ENCODE peak calls at places on chromosome 9, in four cellular contexts. S is IMR-90, H is H9, N is H1. C is an unnamed sample.

GRCh38 chr9:93262537-93263310 is 78.8 kb downstream of the WNK2 start:
- DNase-seq in S (no peak), N (no peak), H (peak), C (no peak)

GRCh38 chr9:126965541-126966428 is 51.2 kb downstream of the RALGPS1 start:
- DNase-seq in S (peak), N (peak), H (peak), C (peak)

GRCh38 chr9:110923601-110924000 is 114.7 kb downstream of the LPAR1 start:
- DNase-seq in N (no peak), S (peak), H (no peak), C (no peak)

GRCh38 chr9:131436386-131436785 is 42.5 kb downstream of the PRRC2B start:
- DNase-seq in H (peak), S (no peak), N (no peak), C (no peak)

GRCh38 chr9:17942498-17942897 is 363.6 kb downstream of the SH3GL2 start:
- DNase-seq in N (no peak), H (no peak), S (no peak), C (no peak)

GRCh38 chr9:93451762-93452709 is 551 bp downstream of the FAM120A start:
- DNase-seq in S (peak), H (peak), N (peak), C (peak)

GRCh38 chr9:114177423-114178064 is 22.2 kb downstream of the COL27A1 start:
- DNase-seq in N (no peak), S (peak), H (no peak), C (no peak)

GRCh38 chr9:83034587-83034986 is 28.4 kb downstream of the RASEF start:
- DNase-seq in N (no peak), H (no peak), S (peak), C (no peak)

GRCh38 chr9:33151007-33151557 is 16.1 kb downstream of the B4GALT1 start:
- DNase-seq in N (no peak), H (no peak), S (peak), C (peak)

GRCh38 chr9:133031130-133031422 is 279 bp downstream of the GTF3C5 start:
- DNase-seq in N (no peak), H (no peak), S (no peak), C (no peak)

GRCh38 chr9:106403081-106403480 is 459.9 kb upstream of the ZNF462 start:
- DNase-seq in S (no peak), N (no peak), H (no peak), C (peak)

GRCh38 chr9:88583901-88584596 is 49.1 kb downstream of the NXNL2 start:
- DNase-seq in S (peak), H (no peak), N (no peak), C (no peak)

GRCh38 chr9:121950441-121950840 is 142.7 kb downstream of the TTLL11 start:
- DNase-seq in H (no peak), N (no peak), S (no peak), C (no peak)

GRCh38 chr9:137402752-137403151 is 20.2 kb downstream of the EXD3 start:
- DNase-seq in H (no peak), N (no peak), S (no peak), C (no peak)

GRCh38 chr9:84811072-84811725 is 141.7 kb downstream of the NTRK2 start:
- DNase-seq in N (no peak), H (peak), S (no peak), C (no peak)

GRCh38 chr9:91164724-91165520 is 196.8 kb downstream of the AUH start:
- DNase-seq in N (no peak), S (peak), H (no peak), C (peak)

GRCh38 chr9:14258840-14259239 is 55.1 kb downstream of the NFIB start:
- DNase-seq in N (no peak), S (peak), H (no peak), C (no peak)

GRCh38 chr9:132851421-132851792 is 26.7 kb downstream of the AK8 start:
- DNase-seq in H (no peak), N (no peak), S (no peak), C (no peak)

GRCh38 chr9:131273146-131273545 is 3.2 kb downstream of the FAM78A start:
- DNase-seq in S (no peak), N (no peak), H (peak), C (no peak)

GRCh38 chr9:21535396-21535795 is 53.3 kb upstream of the IFNE start:
- DNase-seq in N (no peak), H (no peak), S (no peak), C (no peak)

GRCh38 chr9:112091805-112092204 is 83.3 kb downstream of the SUSD1 start:
- DNase-seq in N (no peak), S (peak), H (peak), C (peak)

GRCh38 chr9:82939451-82939850 is 123.5 kb downstream of the RASEF start:
- DNase-seq in S (no peak), N (no peak), H (no peak), C (no peak)

GRCh38 chr9:94639045-94639995 is at the start of gene FBP1:
- DNase-seq in S (no peak), N (peak), H (peak), C (peak)

GRCh38 chr9:123584202-123585176 is 228.5 kb downstream of the CRB2 start:
- DNase-seq in S (no peak), N (no peak), H (no peak), C (no peak)

GRCh38 chr9:16689352-16689938 is 181.0 kb downstream of the BNC2 start:
- DNase-seq in N (no peak), H (no peak), S (peak), C (no peak)

GRCh38 chr9:127011772-127012171 is 97.2 kb downstream of the RALGPS1 start:
- DNase-seq in S (no peak), H (no peak), N (no peak), C (no peak)

GRCh38 chr9:121640076-121640475 is 11.4 kb upstream of the DAB2IP start:
- DNase-seq in S (peak), H (peak), N (peak), C (peak)

GRCh38 chr9:121261107-121261460 is 6.9 kb upstream of the GSN start:
- DNase-seq in N (no peak), S (no peak), H (peak), C (no peak)

GRCh38 chr9:12818431-12819000 is 43.7 kb downstream of the LURAP1L start:
- DNase-seq in H (peak), S (peak), N (no peak), C (peak)

GRCh38 chr9:95783426-95783975 is 92.0 kb upstream of the ERCC6L2 start:
- DNase-seq in H (no peak), S (peak), N (peak), C (peak)

DNA sequence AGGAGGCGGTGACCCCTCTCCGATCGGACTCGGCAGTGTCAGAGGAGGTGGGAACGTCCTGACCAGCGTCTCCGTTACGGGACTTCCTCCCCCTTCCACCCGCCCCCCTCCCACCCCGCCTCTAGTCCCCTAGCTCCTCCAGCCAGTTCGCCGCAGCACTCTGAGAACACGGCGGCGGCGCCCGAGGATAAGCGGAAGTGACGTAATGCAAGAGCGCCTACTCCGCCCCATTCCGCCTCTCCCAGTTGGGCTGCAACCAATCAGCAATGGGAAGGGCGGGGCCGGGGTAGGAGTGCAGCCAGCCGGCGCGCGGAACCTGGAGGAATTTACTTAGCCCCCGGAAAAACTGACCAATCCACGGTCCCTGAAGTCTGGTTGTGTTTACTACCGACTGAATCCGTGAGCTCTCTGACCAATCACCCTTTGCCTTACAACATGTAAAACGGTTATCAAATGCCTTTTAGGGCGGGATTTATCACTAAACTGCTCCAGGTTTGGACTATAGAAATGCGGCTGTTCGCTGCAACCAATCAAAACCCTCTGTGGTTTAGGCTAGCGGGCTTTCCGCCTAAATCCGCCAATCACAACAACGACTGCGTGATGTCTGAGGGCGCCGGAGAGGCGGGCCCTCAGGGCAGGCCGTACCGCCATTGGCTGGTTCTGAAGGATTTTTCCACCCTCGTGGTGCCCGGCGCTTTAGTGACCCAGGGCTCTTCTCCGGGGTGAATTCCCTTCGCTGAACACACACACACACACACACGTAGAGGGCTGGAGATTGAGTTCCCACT is at the start of gene ZBTB5:
- DNase-seq in S (peak), N (peak), H (peak), C (peak)
- H3K4ac ChIP-seq in S (peak), N (peak), H (peak), C (peak)

DNA sequence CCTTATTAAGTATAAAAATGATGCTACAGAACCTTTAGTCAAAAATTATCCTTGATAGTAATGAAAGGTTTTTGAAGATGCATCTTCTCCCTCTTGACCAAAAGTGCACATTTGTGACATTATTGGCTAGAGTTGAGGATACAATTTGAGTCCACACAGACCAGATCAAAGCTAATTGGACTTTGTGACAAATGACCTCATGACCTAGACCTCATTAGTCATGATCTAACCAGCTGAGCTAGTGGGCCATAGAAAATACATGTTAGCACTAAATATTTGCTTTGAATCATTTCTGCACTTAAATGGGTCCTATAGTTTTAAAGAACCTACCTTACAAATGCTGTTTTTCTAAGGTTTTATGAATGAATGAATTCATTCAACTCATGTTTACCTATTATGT is 182.1 kb downstream of the RFX3 start:
- DNase-seq in S (no peak), H (no peak), N (no peak), C (no peak)
- H3K56ac ChIP-seq in S (no peak), H (no peak), N (no peak), C (no peak)

GRCh38 chr9:134089972-134090371 is 22.1 kb upstream of the BRD3 start:
- DNase-seq in H (no peak), N (no peak), S (no peak), C (no peak)

GRCh38 chr9:134083451-134083850 is 15.6 kb upstream of the BRD3 start:
- DNase-seq in N (no peak), S (no peak), H (no peak), C (no peak)

GRCh38 chr9:134085674-134086073 is 17.8 kb upstream of the BRD3 start:
- DNase-seq in H (no peak), S (no peak), N (no peak), C (no peak)

DNA sequence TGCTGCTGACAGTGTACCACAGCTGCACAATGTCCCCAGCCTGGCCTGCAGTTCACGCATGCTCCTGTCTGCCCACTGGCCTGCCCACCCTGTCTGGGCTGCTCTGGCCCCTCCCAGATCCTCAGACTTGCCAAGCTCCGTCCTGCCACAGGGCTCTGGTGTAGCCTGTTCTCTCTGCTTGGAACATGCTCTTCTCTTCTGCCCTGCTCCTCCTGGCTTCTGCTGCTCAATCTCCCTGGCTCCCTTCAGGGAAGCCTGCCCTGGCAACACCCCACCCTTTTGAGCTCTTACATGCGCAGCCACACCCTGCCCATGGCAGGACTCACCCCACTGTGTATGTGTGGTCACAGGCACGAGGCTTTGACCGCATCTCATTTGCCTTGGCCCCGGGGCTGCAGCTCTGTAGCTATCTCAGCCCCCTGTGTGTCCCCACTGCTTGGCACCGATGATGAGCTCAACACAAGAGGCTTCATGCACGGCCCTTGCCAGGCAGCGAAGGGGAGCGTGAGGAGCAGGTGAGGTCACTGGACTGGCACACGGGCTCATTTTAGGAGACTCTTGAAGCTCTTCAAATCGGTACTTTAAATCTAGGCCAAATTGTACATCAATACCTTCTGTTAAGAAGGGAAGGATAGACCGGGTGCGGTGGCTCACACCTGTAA is 20.4 kb upstream of the BRD3 start:
- DNase-seq in S (no peak), N (no peak), H (no peak), C (no peak)
- H3K9ac ChIP-seq in S (no peak), N (no peak), H (no peak), C (no peak)

GRCh38 chr9:6439051-6439703 is 26.2 kb downstream of the UHRF2 start:
- DNase-seq in S (no peak), N (no peak), H (no peak), C (no peak)
- H3K4ac ChIP-seq in S (no peak), N (no peak), H (no peak), C (no peak)

GRCh38 chr9:98455256-98455956 is 200.0 kb upstream of the TBC1D2 start:
- DNase-seq in H (no peak), S (no peak), N (no peak), C (no peak)
- H3K56ac ChIP-seq in H (no peak), S (no peak), N (no peak), C (no peak)

DNA sequence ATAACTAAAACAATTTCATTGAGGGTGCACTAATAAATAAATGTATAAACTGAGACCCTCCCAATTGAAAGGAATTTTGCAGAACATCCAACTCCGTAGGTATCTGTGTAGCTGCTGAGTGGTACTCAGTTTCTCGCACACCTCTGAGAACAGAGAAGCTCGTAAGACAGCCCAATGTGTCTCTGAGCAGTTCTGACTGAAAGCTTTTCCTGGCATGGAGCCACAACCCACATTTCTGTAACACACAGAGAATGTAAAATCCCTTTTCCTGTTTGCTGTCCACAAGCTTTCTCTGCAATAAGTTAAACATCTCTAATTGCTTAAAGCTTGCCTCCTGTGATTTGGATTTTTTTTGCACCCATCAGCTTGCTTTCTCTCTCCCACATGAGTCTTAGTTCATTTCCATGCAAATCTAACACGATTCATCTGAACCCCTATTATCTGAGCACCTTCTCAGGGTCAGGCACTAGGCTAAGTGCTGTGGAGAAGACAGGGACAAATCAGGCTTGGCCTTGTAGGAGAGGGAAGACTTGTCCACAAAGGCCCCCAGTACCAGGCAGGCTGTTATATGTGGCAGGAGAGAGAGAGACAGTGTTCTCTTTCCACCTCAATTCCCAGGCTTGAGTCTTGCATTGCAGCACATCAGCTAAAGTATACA is 44.2 kb upstream of the COL15A1 start:
- DNase-seq in N (no peak), S (peak), H (no peak), C (no peak)
- H3K9ac ChIP-seq in N (no peak), S (peak), H (no peak), C (no peak)

DNA sequence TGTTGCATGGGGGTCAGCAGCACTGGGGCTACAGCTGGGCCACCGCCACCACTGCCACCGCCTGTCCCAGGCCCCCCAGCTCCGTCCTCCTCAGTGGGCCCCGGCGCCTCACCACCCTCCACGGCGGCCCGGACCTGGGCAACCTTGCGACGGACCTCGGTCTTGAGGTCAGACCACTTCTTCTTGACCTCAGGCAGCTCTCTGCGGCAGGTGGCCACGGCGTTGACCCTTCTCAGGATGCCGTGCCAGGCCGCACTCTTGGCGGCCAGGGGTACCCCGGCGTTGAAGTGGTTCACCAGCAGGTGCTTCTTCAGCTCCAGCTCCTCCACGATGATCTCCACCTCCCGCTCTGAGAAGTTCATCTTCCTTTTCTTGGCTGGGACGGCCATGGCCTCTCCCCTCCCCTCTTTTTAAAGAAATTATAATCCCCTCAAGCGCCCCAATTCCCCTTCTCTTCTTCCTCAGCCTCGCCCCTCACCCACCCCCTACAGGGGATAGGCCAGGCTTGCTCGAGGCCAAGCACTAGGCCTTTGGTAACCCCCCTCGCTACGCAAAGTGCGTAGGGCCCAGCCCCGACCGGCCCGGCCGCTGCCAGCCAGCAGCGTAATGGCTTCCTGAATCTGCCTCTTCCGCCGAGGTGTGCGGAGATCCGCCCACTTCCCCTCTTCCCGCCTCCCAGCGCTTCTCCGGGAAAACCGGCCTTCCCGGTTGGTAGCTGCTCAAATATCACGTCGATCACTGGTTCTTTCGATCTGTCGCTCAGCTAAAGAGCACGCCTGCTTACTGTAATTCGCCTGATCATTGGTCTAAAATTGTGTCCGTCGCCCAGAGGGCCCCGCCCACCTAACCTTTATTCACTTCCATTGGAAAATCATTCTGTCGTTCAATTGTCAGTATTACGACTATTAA is at the start of gene NAIF1:
- DNase-seq in N (peak), S (peak), H (peak), C (peak)
- H3K4ac ChIP-seq in N (peak), S (peak), H (peak), C (peak)

C was measured in mesendoderm.